ENCODE peak calls at places on chromosome 16, in five cellular contexts. J is hepatocyte, E is omental fat pad, Y is left lung, W is GM12864. K is an unnamed sample.

GRCh38 chr16:51374346-51374745 is 223.3 kb upstream of the SALL1 start:
- DNase-seq in J (no peak), E (no peak), Y (no peak), W (no peak), K (no peak)

GRCh38 chr16:58503863-58504688 is 4.1 kb downstream of the NDRG4 start:
- DNase-seq in J (no peak), E (no peak), Y (peak), W (no peak), K (no peak)

GRCh38 chr16:25260416-25260815 is 2.8 kb upstream of the ZKSCAN2 start:
- DNase-seq in J (no peak), E (no peak), Y (no peak), W (no peak), K (no peak)

GRCh38 chr16:75402821-75403475 is 30.4 kb downstream of the CFDP1 start:
- DNase-seq in J (peak), E (no peak), Y (no peak), W (no peak), K (no peak)

GRCh38 chr16:5328546-5328945 is 231.0 kb upstream of the EEF2KMT start:
- DNase-seq in J (no peak), E (no peak), Y (no peak), W (no peak), K (no peak)

GRCh38 chr16:66298006-66298405 is 68.5 kb upstream of the CDH5 start:
- DNase-seq in J (no peak), E (no peak), Y (no peak), W (no peak), K (no peak)

GRCh38 chr16:87584271-87584670 is 18.0 kb upstream of the JPH3 start:
- DNase-seq in J (no peak), E (no peak), Y (peak), W (no peak), K (no peak)

GRCh38 chr16:79089735-79090284 is 510.7 kb downstream of the MAF start:
- DNase-seq in J (no peak), E (no peak), Y (no peak), W (peak), K (peak)

GRCh38 chr16:16009396-16009795 is 60.0 kb downstream of the ABCC1 start:
- DNase-seq in J (no peak), E (no peak), Y (no peak), W (no peak), K (no peak)

GRCh38 chr16:82192665-82193064 is 22.6 kb upstream of the MPHOSPH6 start:
- DNase-seq in J (no peak), E (no peak), Y (no peak), W (no peak), K (no peak)

GRCh38 chr16:50360033-50360778 is 8.6 kb downstream of the BRD7 start:
- DNase-seq in J (peak), E (no peak), Y (no peak), W (no peak), K (no peak)

GRCh38 chr16:85441890-85442670 is 171.0 kb upstream of the GSE1 start:
- DNase-seq in J (no peak), E (no peak), Y (no peak), W (no peak), K (no peak)

GRCh38 chr16:85443116-85443515 is 170.0 kb upstream of the GSE1 start:
- DNase-seq in J (no peak), E (no peak), Y (no peak), W (no peak), K (no peak)

GRCh38 chr16:85440744-85441143 is 172.4 kb upstream of the GSE1 start:
- DNase-seq in J (no peak), E (no peak), Y (no peak), W (no peak), K (no peak)

GRCh38 chr16:85443531-85443930 is 169.6 kb upstream of the GSE1 start:
- DNase-seq in J (no peak), E (no peak), Y (no peak), W (no peak), K (no peak)

GRCh38 chr16:85441189-85441889 is 171.8 kb upstream of the GSE1 start:
- DNase-seq in J (no peak), E (no peak), Y (no peak), W (no peak), K (no peak)
- TF ChIP-seq CTCF in J (no peak), E (no peak), Y (no peak), W (peak), K (no peak)

GRCh38 chr16:30874244-30874820 is 19.5 kb downstream of the BCL7C start:
- DNase-seq in J (peak), E (no peak), Y (no peak), W (no peak), K (no peak)
- TF ChIP-seq CTCF in J (no peak), E (no peak), Y (no peak), W (no peak), K (no peak)

DNA sequence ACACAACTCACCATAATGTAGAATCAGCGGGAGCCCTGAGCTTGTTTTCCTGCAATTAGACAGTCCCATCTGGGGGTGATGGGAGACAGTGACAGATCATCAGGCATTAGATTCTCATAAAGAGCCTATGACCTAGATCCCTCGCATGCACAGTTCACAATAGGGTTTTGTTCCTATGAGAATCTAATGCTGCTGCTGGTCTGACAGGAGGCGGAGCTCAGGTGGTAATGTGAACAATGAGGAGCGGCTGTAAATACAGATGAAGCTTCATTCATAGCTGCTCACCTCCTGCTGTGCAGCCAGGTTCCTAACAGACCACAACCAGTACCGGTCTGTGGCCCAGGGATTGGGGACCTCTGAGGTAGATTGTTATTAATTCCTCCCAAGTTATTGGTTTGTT is 2.9 kb upstream of the DOK4 start:
- DNase-seq in J (no peak), E (no peak), Y (no peak), W (no peak), K (no peak)
- TF ChIP-seq CTCF in J (no peak), E (no peak), Y (no peak), W (no peak), K (no peak)

DNA sequence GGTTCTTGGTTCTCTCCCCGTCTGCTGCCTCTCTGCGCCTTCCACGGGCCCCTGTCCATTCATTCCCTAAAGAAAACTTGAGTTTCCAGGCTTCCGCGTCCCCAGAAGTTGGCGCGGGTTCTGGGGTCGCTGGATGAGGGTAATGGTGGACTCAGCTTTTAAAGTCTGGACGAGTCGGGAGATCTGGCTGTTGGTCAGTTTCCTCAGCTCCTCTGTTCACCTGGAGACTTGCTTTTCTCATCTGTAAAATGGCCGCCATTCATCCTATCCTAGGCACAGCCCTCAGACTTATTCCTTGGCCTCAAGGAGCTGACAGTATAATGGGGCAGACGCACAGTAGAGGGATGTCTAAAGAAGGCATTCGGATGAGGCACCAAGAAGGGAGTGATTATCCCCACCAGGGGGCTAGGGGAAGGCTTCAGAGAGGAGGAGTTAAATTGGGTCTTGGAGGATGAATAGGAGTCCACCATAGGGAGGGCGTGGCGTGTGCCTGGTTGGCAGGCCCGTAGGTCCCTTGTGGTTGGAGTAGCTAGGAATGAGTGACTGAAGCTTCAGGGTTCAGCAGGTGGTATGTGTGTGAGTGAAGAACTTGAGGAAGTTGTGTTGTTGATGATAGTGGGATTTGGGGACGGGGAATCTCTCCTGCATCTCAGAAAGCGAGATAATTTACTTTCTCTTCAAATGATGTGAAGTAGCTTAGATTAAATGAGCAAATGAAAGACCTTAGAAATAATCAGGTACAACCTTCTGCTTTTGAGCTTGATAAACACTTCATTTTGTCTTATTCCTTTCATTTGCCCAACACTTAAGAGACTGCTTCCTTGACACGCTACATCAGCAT is 655 bp downstream of the VPS35L start:
- DNase-seq in J (peak), E (no peak), Y (no peak), W (peak), K (peak)
- TF ChIP-seq CTCF in J (no peak), E (no peak), Y (no peak), W (no peak), K (no peak)

GRCh38 chr16:1565083-1565805 is 31.8 kb downstream of the TMEM204 start:
- DNase-seq in J (no peak), E (no peak), Y (no peak), W (no peak), K (no peak)

GRCh38 chr16:1561836-1562235 is 28.4 kb downstream of the TMEM204 start:
- DNase-seq in J (no peak), E (no peak), Y (no peak), W (no peak), K (no peak)

GRCh38 chr16:1563786-1564185 is 30.3 kb downstream of the TMEM204 start:
- DNase-seq in J (no peak), E (no peak), Y (no peak), W (no peak), K (no peak)

GRCh38 chr16:1561266-1561665 is 27.8 kb downstream of the TMEM204 start:
- DNase-seq in J (no peak), E (no peak), Y (no peak), W (no peak), K (no peak)

DNA sequence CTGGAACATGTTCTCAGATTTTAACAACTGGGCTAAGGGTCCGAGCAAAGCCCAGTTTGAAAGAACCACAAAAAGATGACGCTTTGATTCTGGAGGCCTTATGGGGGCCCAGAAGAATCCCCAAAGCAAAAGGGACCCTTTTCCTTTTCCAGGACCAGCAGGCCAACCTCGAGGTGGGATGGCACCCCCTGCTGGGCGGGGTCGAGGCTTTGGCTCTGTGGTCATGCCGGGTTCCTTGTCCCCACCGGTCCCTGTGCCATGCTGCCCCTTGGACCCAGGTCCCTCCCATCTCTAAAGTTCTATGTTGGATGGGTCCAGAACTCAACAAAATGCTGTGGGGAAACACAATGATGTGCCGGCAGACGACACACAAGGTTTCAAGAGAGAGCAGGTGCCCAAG is 30.9 kb downstream of the TMEM204 start:
- DNase-seq in J (no peak), E (no peak), Y (no peak), W (no peak), K (no peak)
- TF ChIP-seq CTCF in J (no peak), E (no peak), Y (no peak), W (peak), K (no peak)

GRCh38 chr16:35562471-35562870 is 2103.1 kb downstream of the TP53TG3F start:
- DNase-seq in J (no peak), E (no peak), Y (no peak), W (no peak), K (no peak)

GRCh38 chr16:35561346-35561745 is 2101.9 kb downstream of the TP53TG3F start:
- DNase-seq in J (no peak), E (no peak), Y (no peak), W (no peak), K (no peak)

GRCh38 chr16:35560637-35560984 is 2101.2 kb downstream of the TP53TG3F start:
- DNase-seq in J (no peak), E (no peak), Y (no peak), W (no peak), K (no peak)

GRCh38 chr16:35557731-35558130 is 2098.3 kb downstream of the TP53TG3F start:
- DNase-seq in J (no peak), E (no peak), Y (no peak), W (no peak), K (no peak)

GRCh38 chr16:35559911-35560636 is 2100.7 kb downstream of the TP53TG3F start:
- DNase-seq in J (no peak), E (no peak), Y (no peak), W (no peak), K (no peak)
- TF ChIP-seq CTCF in J (no peak), E (no peak), Y (no peak), W (no peak), K (no peak)

DNA sequence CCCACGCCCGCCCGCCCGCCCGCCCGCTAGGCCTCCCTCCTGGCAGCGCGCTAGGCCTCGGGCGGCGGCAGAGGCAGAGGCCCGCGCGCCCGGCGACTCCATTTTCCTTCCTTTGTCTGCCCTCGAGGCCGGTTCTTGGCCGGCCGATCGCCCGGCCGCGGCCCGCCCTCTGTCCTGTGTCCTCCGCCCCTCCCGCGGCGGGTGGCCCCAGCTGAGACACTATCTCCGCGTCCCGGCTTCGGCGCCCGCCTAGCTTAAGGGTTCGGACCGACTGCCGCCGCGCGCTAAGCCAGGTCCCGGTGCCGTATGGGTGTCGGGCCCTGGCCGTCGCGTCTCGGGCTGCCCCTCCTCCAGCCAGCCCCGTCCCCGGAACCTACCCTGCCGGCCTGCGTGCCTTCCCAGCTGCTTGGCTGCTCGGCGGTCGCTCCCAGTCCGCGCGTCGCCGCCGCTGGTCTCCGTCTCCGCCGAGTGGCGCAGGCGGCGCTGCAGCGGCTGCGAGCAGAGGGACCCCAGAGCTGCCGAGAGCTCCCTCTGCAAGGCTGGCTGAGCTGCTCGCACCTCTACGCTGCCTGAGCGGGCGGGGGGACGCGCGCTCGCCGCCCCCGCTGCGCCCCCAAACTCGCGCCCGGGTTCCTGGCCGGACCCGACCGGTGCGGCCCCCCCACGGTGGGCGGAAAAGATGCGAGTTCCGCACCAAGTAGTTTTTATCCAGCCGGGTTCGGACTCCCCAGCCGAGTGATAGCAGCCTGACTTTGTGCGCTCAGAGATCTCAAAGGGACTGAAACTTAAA is 787 bp downstream of the CTCF start:
- DNase-seq in J (peak), E (no peak), Y (peak), W (no peak), K (peak)
- TF ChIP-seq CTCF in J (peak), E (no peak), Y (no peak), W (peak), K (no peak)